ENCODE peak calls at places on chromosomes 16 and 17, in nine cellular contexts. O, M, Q, C, P, H, K, W and Z are unnamed samples.

GRCh38 chr16:22070361-22071351 is 21.7 kb upstream of the VWA3A start:
- DNase-seq in O (no peak), M (no peak), Q (no peak), C (peak; percentile 86), P (no peak), H (no peak), K (no peak), W (no peak), Z (no peak)

GRCh38 chr17:40491486-40491885 is 9.9 kb downstream of the TNS4 start:
- DNase-seq in O (no peak), M (no peak), Q (no peak), C (no peak), P (no peak), H (no peak), K (no peak), W (no peak), Z (no peak)

GRCh38 chr16:65180986-65181710 is 59.3 kb upstream of the CDH11 start:
- DNase-seq in O (no peak), M (no peak), Q (no peak), C (peak; percentile 18), P (no peak), H (no peak), K (no peak), W (no peak), Z (no peak)

GRCh38 chr16:85484337-85485295 is 128.5 kb upstream of the GSE1 start:
- DNase-seq in O (no peak), M (no peak), Q (no peak), C (no peak), P (peak; percentile 73), H (no peak), K (no peak), W (no peak), Z (no peak)

GRCh38 chr16:79286646-79287423 is 313.7 kb downstream of the MAF start:
- DNase-seq in O (peak; percentile 83), M (no peak), Q (no peak), C (no peak), P (peak; percentile 60), H (peak; percentile 72), K (no peak), W (peak; percentile 17), Z (peak; percentile 74)

GRCh38 chr16:81873843-81874752 is 95.0 kb downstream of the PLCG2 start:
- DNase-seq in O (no peak), M (no peak), Q (no peak), C (peak; percentile 43), P (no peak), H (no peak), K (no peak), W (peak; percentile 31), Z (no peak)

GRCh38 chr17:15740570-15741120 is 8.6 kb downstream of the TBC1D26 start:
- DNase-seq in O (no peak), M (no peak), Q (no peak), C (no peak), P (no peak), H (no peak), K (no peak), W (no peak), Z (no peak)

GRCh38 chr16:11296706-11297491 is 15.8 kb upstream of the PRM1 start:
- DNase-seq in O (no peak), M (no peak), Q (no peak), C (no peak), P (no peak), H (no peak), K (no peak), W (no peak), Z (peak; percentile 75)

GRCh38 chr16:81889896-81890634 is 111.0 kb downstream of the PLCG2 start:
- DNase-seq in O (peak; percentile 34), M (no peak), Q (no peak), C (peak; percentile 59), P (no peak), H (no peak), K (no peak), W (peak; percentile 33), Z (no peak)